ENCODE peak calls at places on chromosome 5, in five cellular contexts. L is SK-N-SH, I is IMR-90, G is HepG2, Y is GM12878. N is an unnamed sample.

GRCh38 chr5:13991365-13991764 is 46.9 kb upstream of the DNAH5 start:
- DNase-seq in G (no peak), Y (no peak), I (no peak), L (no peak), N (no peak)

GRCh38 chr5:181164076-181164952 is 16.9 kb downstream of the OR2V2 start:
- DNase-seq in Y (no peak), G (no peak), L (no peak), I (peak), N (peak)

GRCh38 chr5:171712616-171713015 is 73.0 kb upstream of the SMIM23 start:
- DNase-seq in G (no peak), L (no peak), I (no peak), Y (no peak), N (no peak)

GRCh38 chr5:95794070-95794516 is 28.4 kb downstream of the GLRX start:
- DNase-seq in G (no peak), I (peak), L (no peak), Y (no peak), N (no peak)

GRCh38 chr5:31751620-31752019 is 112.7 kb downstream of the PDZD2 start:
- DNase-seq in L (no peak), G (no peak), Y (no peak), I (no peak), N (no peak)

GRCh38 chr5:93789173-93790070 is 48.0 kb upstream of the POU5F2 start:
- DNase-seq in G (no peak), Y (no peak), L (no peak), I (peak), N (no peak)

GRCh38 chr5:179257190-179257741 is 88.0 kb downstream of the ADAMTS2 start:
- DNase-seq in Y (no peak), G (no peak), I (no peak), L (peak), N (no peak)

GRCh38 chr5:54990751-54991349 is 5.5 kb upstream of the ESM1 start:
- DNase-seq in G (no peak), I (peak), Y (no peak), L (no peak), N (no peak)

GRCh38 chr5:60677831-60678664 is 21.9 kb downstream of the DEPDC1B start:
- DNase-seq in L (peak), G (peak), I (peak), Y (peak), N (peak)

GRCh38 chr5:167319243-167319642 is 972.2 kb upstream of the WWC1 start:
- DNase-seq in Y (no peak), L (no peak), G (no peak), I (no peak), N (no peak)

GRCh38 chr5:163880307-163880706 is 374.9 kb downstream of the MAT2B start:
- DNase-seq in G (no peak), I (peak), Y (no peak), L (no peak), N (no peak)

GRCh38 chr5:146836226-146836842 is 42.2 kb downstream of the PPP2R2B start:
- DNase-seq in I (no peak), Y (no peak), G (peak), L (no peak), N (no peak)

GRCh38 chr5:136811551-136811950 is 446.2 kb upstream of the TRPC7 start:
- DNase-seq in G (no peak), I (peak), L (no peak), Y (no peak), N (no peak)

GRCh38 chr5:132491368-132492364 is 1.1 kb upstream of the IRF1 start:
- DNase-seq in L (no peak), G (no peak), I (no peak), Y (no peak), N (no peak)

GRCh38 chr5:170437621-170438375 is 48.6 kb upstream of the KCNMB1 start:
- DNase-seq in L (no peak), G (no peak), Y (no peak), I (no peak), N (no peak)

GRCh38 chr5:116437922-116438578 is 136.6 kb downstream of the SEMA6A start:
- DNase-seq in I (no peak), G (no peak), Y (no peak), L (no peak), N (no peak)

GRCh38 chr5:42989198-42989597 is 50.9 kb downstream of the ANXA2R start:
- DNase-seq in Y (no peak), I (no peak), L (no peak), G (no peak), N (no peak)

GRCh38 chr5:3348576-3349535 is 246.8 kb upstream of the IRX1 start:
- DNase-seq in G (no peak), L (no peak), Y (no peak), I (no peak), N (no peak)

GRCh38 chr5:179427676-179428056 is 82.4 kb upstream of the ADAMTS2 start:
- DNase-seq in G (no peak), I (no peak), L (no peak), Y (no peak), N (no peak)

GRCh38 chr5:156798201-156798600 is 51.9 kb upstream of the PPP1R2B start:
- DNase-seq in L (no peak), I (no peak), Y (no peak), G (no peak), N (no peak)

GRCh38 chr5:149932445-149933350 is 11.9 kb downstream of the PDE6A start:
- DNase-seq in Y (no peak), I (no peak), L (peak), G (peak), N (no peak)

GRCh38 chr5:14326035-14326909 is 183.1 kb downstream of the TRIO start:
- DNase-seq in I (no peak), Y (no peak), L (peak), G (peak), N (peak)

GRCh38 chr5:95285406-95285761 is 490 bp upstream of the MCTP1 start:
- DNase-seq in G (no peak), Y (no peak), L (no peak), I (no peak), N (no peak)

GRCh38 chr5:111777382-111777781 is 20.4 kb upstream of the NREP start:
- DNase-seq in G (no peak), I (no peak), Y (no peak), L (no peak), N (no peak)

GRCh38 chr5:111772456-111772855 is 15.5 kb upstream of the NREP start:
- DNase-seq in L (no peak), I (peak), G (no peak), Y (no peak), N (no peak)

GRCh38 chr5:111776903-111777302 is 19.9 kb upstream of the NREP start:
- DNase-seq in I (no peak), L (no peak), Y (no peak), G (no peak), N (no peak)

GRCh38 chr5:111774525-111774924 is 17.5 kb upstream of the NREP start:
- DNase-seq in Y (no peak), I (peak), G (no peak), L (no peak), N (no peak)

GRCh38 chr5:111775224-111775623 is 18.2 kb upstream of the NREP start:
- DNase-seq in G (no peak), I (peak), L (no peak), Y (no peak), N (no peak)
- TF ChIP-seq MXI1 in G (no peak), I (no peak), L (no peak), Y (no peak), N (no peak)

DNA sequence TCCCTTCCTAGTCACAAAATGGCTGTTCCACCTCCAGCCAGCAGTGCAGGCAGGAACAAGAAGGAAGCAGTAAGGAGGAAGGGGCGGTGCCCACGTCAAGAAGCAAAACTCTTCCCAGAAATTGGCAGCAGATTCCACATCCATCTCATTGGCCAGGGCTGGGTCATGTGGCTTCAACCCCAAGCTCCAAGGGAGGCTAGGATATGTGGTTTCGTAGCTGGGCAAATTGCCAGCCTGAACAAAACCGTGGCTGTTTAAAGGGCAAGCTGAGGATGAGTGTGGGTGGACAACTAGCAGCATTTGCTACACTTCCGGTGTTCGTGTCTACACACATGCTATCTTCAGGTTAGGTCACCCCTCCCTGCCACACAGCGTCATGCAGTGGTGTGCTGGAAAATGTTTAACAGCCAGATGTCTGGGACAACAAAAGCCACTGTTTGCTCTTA is 92.1 kb upstream of the MAP1B start:
- DNase-seq in G (peak), Y (no peak), L (peak), I (peak), N (peak)
- TF ChIP-seq MXI1 in G (no peak), Y (no peak), L (no peak), I (no peak), N (no peak)

GRCh38 chr5:77308154-77308960 is 97.9 kb downstream of the PDE8B start:
- DNase-seq in Y (no peak), L (no peak), I (no peak), G (no peak), N (no peak)

GRCh38 chr5:77309140-77309539 is 98.7 kb downstream of the PDE8B start:
- DNase-seq in L (no peak), Y (no peak), I (no peak), G (no peak), N (no peak)

GRCh38 chr5:77311217-77311571 is 100.7 kb downstream of the PDE8B start:
- DNase-seq in Y (no peak), G (no peak), I (peak), L (no peak), N (no peak)

GRCh38 chr5:77310494-77311216 is 100.2 kb downstream of the PDE8B start:
- DNase-seq in I (no peak), L (no peak), Y (no peak), G (no peak), N (no peak)

GRCh38 chr5:77312411-77312810 is 101.9 kb downstream of the PDE8B start:
- DNase-seq in I (peak), Y (no peak), L (no peak), G (no peak), N (no peak)
- TF ChIP-seq MXI1 in I (no peak), Y (no peak), L (no peak), G (no peak), N (no peak)

GRCh38 chr5:2277886-2278285 is 395.2 kb upstream of the IRX4 start:
- DNase-seq in I (no peak), L (no peak), G (no peak), Y (no peak), N (no peak)
- TF ChIP-seq MXI1 in I (no peak), L (no peak), G (no peak), Y (no peak), N (no peak)

GRCh38 chr5:108003178-108003577 is 332.4 kb upstream of the EFNA5 start:
- DNase-seq in I (peak), Y (peak), G (no peak), L (peak), N (no peak)
- TF ChIP-seq MXI1 in I (no peak), Y (no peak), G (no peak), L (no peak), N (no peak)